ENCODE peak calls at places on chromosome 3, in seven cellular contexts. G is HCT116, J is GM12878, L is HepG2, D is K562, A is SK-N-SH, H is Panc1. X is an unnamed sample.

GRCh38 chr3:68878322-68878721 is 54.0 kb downstream of the TAFA4 start:
- DNase-seq in G (no peak), J (no peak), L (peak; percentile 16), D (peak; percentile 10), A (peak; percentile 5), H (no peak), X (peak; percentile 60)

GRCh38 chr3:71361346-71361745 is 222.2 kb downstream of the FOXP1 start:
- DNase-seq in G (no peak), J (no peak), L (no peak), D (no peak), A (no peak), H (no peak), X (no peak)

GRCh38 chr3:194871143-194871863 is 185.6 kb downstream of the FAM43A start:
- DNase-seq in G (peak; percentile 60), J (no peak), L (no peak), D (no peak), A (peak; percentile 82), H (no peak), X (peak; percentile 10)

GRCh38 chr3:31011383-31011782 is 116.9 kb upstream of the GADL1 start:
- DNase-seq in G (no peak), J (no peak), L (no peak), D (no peak), A (no peak), H (no peak), X (no peak)

GRCh38 chr3:16897254-16897926 is 12.6 kb downstream of the PLCL2 start:
- DNase-seq in G (no peak), J (peak; percentile 52), L (no peak), D (no peak), A (peak; percentile 43), H (no peak), X (no peak)

GRCh38 chr3:130894130-130894872 is 417 bp downstream of the ATP2C1 start:
- DNase-seq in G (no peak), J (no peak), L (peak; percentile 2), D (peak; percentile 49), A (peak; percentile 75), H (no peak), X (peak; percentile 61)

GRCh38 chr3:11548721-11549131 is 95.0 kb downstream of the VGLL4 start:
- DNase-seq in G (peak; percentile 65), J (no peak), L (no peak), D (no peak), A (no peak), H (peak; percentile 73), X (no peak)

GRCh38 chr3:182392182-182392917 is 401.0 kb upstream of the ATP11B start:
- DNase-seq in G (no peak), J (no peak), L (no peak), D (no peak), A (no peak), H (no peak), X (peak; percentile 73)

GRCh38 chr3:66208189-66208588 is 12.6 kb upstream of the SLC25A26 start:
- DNase-seq in G (no peak), J (no peak), L (no peak), D (no peak), A (no peak), H (no peak), X (no peak)

GRCh38 chr3:151926956-151927355 is 53.5 kb downstream of the SUCNR1 start:
- DNase-seq in G (no peak), J (no peak), L (no peak), D (no peak), A (no peak), H (no peak), X (no peak)

GRCh38 chr3:129439381-129439816 is 349 bp downstream of the MBD4 start:
- DNase-seq in G (no peak), J (no peak), L (no peak), D (peak; percentile 28), A (no peak), H (no peak), X (peak; percentile 71)

GRCh38 chr3:150275946-150276345 is 132.2 kb upstream of the TSC22D2 start:
- DNase-seq in G (no peak), J (no peak), L (no peak), D (no peak), A (no peak), H (no peak), X (no peak)

GRCh38 chr3:20055020-20055775 is 15.0 kb downstream of the KAT2B start:
- DNase-seq in G (no peak), J (no peak), L (no peak), D (no peak), A (peak; percentile 23), H (no peak), X (peak; percentile 22)

GRCh38 chr3:126343675-126344074 is 13.5 kb downstream of the KLF15 start:
- DNase-seq in G (no peak), J (no peak), L (no peak), D (no peak), A (no peak), H (no peak), X (no peak)

GRCh38 chr3:50168791-50169190 is 13.7 kb downstream of the SEMA3F start:
- DNase-seq in G (no peak), J (no peak), L (no peak), D (no peak), A (no peak), H (no peak), X (no peak)

GRCh38 chr3:59818033-59818936 is 768.5 kb upstream of the CFAP20DC start:
- DNase-seq in G (peak; percentile 85), J (no peak), L (no peak), D (peak; percentile 4), A (no peak), H (peak; percentile 74), X (no peak)

GRCh38 chr3:58414538-58415197 is 19.0 kb downstream of the PDHB start:
- DNase-seq in G (peak; percentile 44), J (no peak), L (peak; percentile 38), D (peak; percentile 30), A (peak; percentile 66), H (no peak), X (peak; percentile 80)

GRCh38 chr3:42546691-42547213 is 35.0 kb downstream of the SEC22C start:
- DNase-seq in G (no peak), J (no peak), L (no peak), D (no peak), A (no peak), H (no peak), X (no peak)

GRCh38 chr3:42547401-42547945 is 34.3 kb downstream of the SEC22C start:
- DNase-seq in G (peak; percentile 31), J (no peak), L (peak; percentile 23), D (peak; percentile 84), A (peak; percentile 76), H (peak; percentile 36), X (peak; percentile 89)

GRCh38 chr3:42545284-42545900 is 36.4 kb downstream of the SEC22C start:
- DNase-seq in G (no peak), J (no peak), L (no peak), D (no peak), A (no peak), H (no peak), X (no peak)

GRCh38 chr3:42552830-42553229 is 28.9 kb downstream of the SEC22C start:
- DNase-seq in G (no peak), J (no peak), L (no peak), D (no peak), A (no peak), H (no peak), X (no peak)

DNA sequence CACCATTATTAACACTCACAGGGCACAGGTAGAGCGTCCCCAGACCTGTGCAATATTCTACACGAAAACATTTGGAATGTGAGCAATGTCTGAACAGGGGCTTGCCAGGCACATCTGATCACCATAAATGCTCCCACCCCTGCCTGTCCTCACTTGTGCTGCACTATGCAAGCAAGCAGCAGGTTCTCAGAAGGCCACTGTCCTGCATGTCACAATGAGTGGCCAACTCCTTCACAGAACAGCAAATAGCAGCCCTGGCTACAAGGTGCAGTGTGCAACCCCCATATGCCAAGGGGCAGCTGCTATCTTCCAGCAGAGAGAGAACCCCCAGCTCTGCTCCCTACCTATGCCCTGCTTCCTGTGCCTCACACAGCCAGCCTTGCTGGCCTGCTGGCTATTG is 32.6 kb downstream of the SEC22C start:
- DNase-seq in G (no peak), J (no peak), L (no peak), D (no peak), A (no peak), H (no peak), X (no peak)
- TF ChIP-seq REST in G (no peak), J (no peak), L (no peak), D (no peak), A (no peak), H (no peak), X (no peak)

DNA sequence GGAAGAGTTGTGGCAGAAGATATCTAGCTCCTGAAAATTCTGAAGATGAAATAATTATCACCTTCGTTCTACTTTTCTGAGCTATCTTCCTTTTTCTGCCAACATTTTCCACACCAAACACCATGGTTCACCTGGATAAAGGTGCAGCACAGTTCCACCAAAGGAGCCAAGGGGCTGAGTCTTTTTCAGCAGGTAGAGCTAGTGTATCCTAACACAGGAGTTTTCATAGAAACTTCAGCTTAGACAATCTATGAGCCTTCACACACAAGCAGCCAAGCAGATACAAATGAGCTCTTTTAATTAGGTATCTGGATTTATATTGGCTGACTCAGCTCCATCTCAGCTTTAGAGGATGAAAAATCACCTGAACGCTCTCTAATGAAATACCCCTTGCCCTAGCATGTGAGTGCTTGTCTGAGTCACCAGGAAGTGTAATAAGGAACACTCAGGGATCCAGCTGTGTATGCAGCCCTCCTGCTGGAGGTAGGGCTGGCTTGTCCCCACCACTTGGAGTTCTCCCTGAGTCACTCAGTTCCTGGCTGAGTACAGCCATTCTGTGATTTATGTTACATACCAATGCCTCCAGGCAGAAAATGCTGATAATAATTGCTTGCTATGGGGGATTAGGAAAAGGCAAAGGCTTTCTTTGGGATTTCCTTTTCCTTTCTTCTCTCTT is 385.7 kb downstream of the LSAMP start:
- DNase-seq in G (peak; percentile 82), J (no peak), L (peak; percentile 1), D (peak; percentile 12), A (peak; percentile 9), H (peak; percentile 57), X (peak; percentile 52)
- TF ChIP-seq POLR2AphosphoS5 in G (peak; percentile 41), J (no peak), L (no peak), D (no peak), A (peak; percentile 48), H (no peak), X (no peak)

GRCh38 chr3:36991923-36992805 is 767 bp downstream of the EPM2AIP1 start:
- DNase-seq in G (no peak), J (no peak), L (peak; percentile 46), D (no peak), A (no peak), H (no peak), X (peak; percentile 21)
- H3K4me1 ChIP-seq in G (peaks cover 4% of the 10 kb centered on the region), J (no peaks in the 10 kb centered on the region), L (peaks cover 47% of the 10 kb centered on the region), D (peaks cover 21% of the 10 kb centered on the region), A (peaks cover 28% of the 10 kb centered on the region), H (peaks cover 21% of the 10 kb centered on the region), X (peaks cover 37% of the 10 kb centered on the region)

GRCh38 chr3:157089455-157090221 is 70.3 kb downstream of the CCNL1 start:
- DNase-seq in G (no peak), J (peak; percentile 69), L (no peak), D (peak; percentile 42), A (no peak), H (peak; percentile 18), X (peak; percentile 19)
- TF ChIP-seq REST in G (no peak), J (no peak), L (no peak), D (no peak), A (no peak), H (no peak), X (no peak)

X was measured in GM23338.